ENCODE peak calls at places on chromosomes 1 and 21, in ten cellular contexts. H is kidney tubule cell; B is activated T-helper 1 cell treated with Interleukin-2 at 50 U/mL for 16 hours; R is stimulated activated CD4-positive, alpha-beta T cell treated with anti-CD3 and anti-CD28 coated beads, Interleukin-12 subunit alpha, Interleukin-12 subunit beta, amount 100 ng/mL, for 48 hours; J is GM13976; V is NCI-H460; Y is NCI-H1694; U is endothelial cell; G is T-helper 1 cell; N is AG10803. O is an unnamed sample.
A peak's percentile ranks its signal among the peaks of the same experiment; 100 is the strongest.

GRCh38 chr21:23939369-23940065 is 1667.8 kb downstream of the MRPL39 start:
- DNase-seq in V (no peak), J (no peak), H (no peak), N (no peak), R (no peak), G (no peak), B (no peak), Y (no peak), U (no peak), O (no peak)

GRCh38 chr1:156151093-156151688 is 2.2 kb upstream of the SEMA4A start:
- DNase-seq in R (no peak), H (peak; percentile 60), N (peak; percentile 74), G (no peak), B (no peak), V (no peak), Y (no peak), U (no peak), J (no peak), O (no peak)

GRCh38 chr1:93518516-93518915 is 70.6 kb downstream of the FNBP1L start:
- DNase-seq in B (no peak), Y (no peak), H (no peak), V (no peak), R (no peak), J (no peak), U (no peak), G (no peak), N (peak; percentile 5), O (no peak)

GRCh38 chr1:241157435-241157834 is 199.6 kb downstream of the RGS7 start:
- DNase-seq in G (no peak), N (no peak), U (peak; percentile 9), J (no peak), H (no peak), Y (no peak), B (no peak), R (no peak), V (no peak), O (no peak)

GRCh38 chr1:44484155-44484688 is 79.2 kb downstream of the RNF220 start:
- DNase-seq in Y (no peak), V (no peak), U (peak; percentile 15), J (no peak), R (no peak), H (peak; percentile 10), B (no peak), N (no peak), G (no peak), O (no peak)

GRCh38 chr1:67815303-67816095 is 17.8 kb downstream of the GNG12 start:
- DNase-seq in V (no peak), H (peak; percentile 61), Y (no peak), B (no peak), J (no peak), G (no peak), N (no peak), R (no peak), U (no peak), O (no peak)

GRCh38 chr1:27686223-27686990 is 14.4 kb upstream of the IFI6 start:
- DNase-seq in J (no peak), N (no peak), Y (no peak), U (no peak), R (no peak), G (no peak), H (no peak), V (no peak), B (no peak), O (no peak)

GRCh38 chr21:42807938-42808613 is 71.3 kb downstream of the WDR4 start:
- DNase-seq in U (no peak), J (no peak), B (no peak), G (no peak), R (no peak), V (no peak), H (no peak), N (no peak), Y (no peak), O (no peak)

GRCh38 chr1:44655609-44656008 is 18.7 kb downstream of the TMEM53 start:
- DNase-seq in B (no peak), V (peak; percentile 12), N (peak; percentile 11), J (peak; percentile 68), Y (peak; percentile 8), G (no peak), U (peak; percentile 49), H (peak; percentile 39), R (no peak), O (no peak)

GRCh38 chr1:116764906-116765862 is 11.0 kb downstream of the CD2 start:
- DNase-seq in Y (no peak), R (no peak), V (no peak), U (no peak), H (no peak), G (no peak), N (no peak), J (no peak), B (no peak), O (no peak)

GRCh38 chr1:37794372-37795339 is 1.0 kb downstream of the MANEAL start:
- DNase-seq in H (no peak), B (no peak), Y (no peak), N (no peak), G (no peak), J (no peak), U (no peak), R (no peak), V (no peak), O (no peak)

GRCh38 chr1:36151845-36152203 is 2.5 kb upstream of the TRAPPC3 start:
- DNase-seq in V (no peak), J (no peak), H (no peak), Y (no peak), U (no peak), G (peak; percentile 30), N (no peak), B (peak; percentile 53), R (no peak), O (no peak)

GRCh38 chr1:10399487-10399917 is 638 bp downstream of the PGD start:
- DNase-seq in R (peak; percentile 12), V (no peak), G (no peak), U (no peak), H (no peak), N (peak; percentile 29), J (no peak), Y (no peak), B (no peak), O (no peak)

GRCh38 chr1:3774503-3775247 is 2.1 kb downstream of the SMIM1 start:
- DNase-seq in B (no peak), R (no peak), N (peak; percentile 21), H (no peak), Y (no peak), U (no peak), V (no peak), G (no peak), J (no peak), O (peak; percentile 76)

O was measured in CMK.